ENCODE peak calls at places on chromosomes 5 and 9, in four cellular contexts. K is HepG2, L is K562, B is GM12878. C is an unnamed sample. For H4K20me1, the result is how much of the 10 kb centered on the place peaks cover.

GRCh38 chr5:35024911-35025510 is 22.7 kb downstream of the AGXT2 start:
- DNase-seq in K (no peak), L (no peak), B (no peak), C (no peak)

GRCh38 chr5:61055434-61056006 is 106.7 kb downstream of the SMIM15 start:
- DNase-seq in K (peak), L (peak), B (peak), C (peak)

GRCh38 chr5:157918811-157919742 is 60.1 kb upstream of the CLINT1 start:
- DNase-seq in K (no peak), L (no peak), B (no peak), C (peak)

GRCh38 chr5:166992874-166993722 is 1298.3 kb upstream of the WWC1 start:
- DNase-seq in K (no peak), L (no peak), B (no peak), C (no peak)

GRCh38 chr5:95238560-95239325 is 46.2 kb downstream of the MCTP1 start:
- DNase-seq in K (no peak), L (no peak), B (no peak), C (peak)

GRCh38 chr5:169631360-169631759 is 5.7 kb upstream of the DOCK2 start:
- DNase-seq in K (no peak), L (no peak), B (no peak), C (no peak)

GRCh38 chr5:29796018-29796417 is 1397.5 kb upstream of the CDH6 start:
- DNase-seq in K (no peak), L (peak), B (no peak), C (no peak)

GRCh38 chr5:124888622-124889521 is 142.4 kb upstream of the ZNF608 start:
- DNase-seq in K (no peak), L (no peak), B (no peak), C (peak)

GRCh38 chr9:134993416-134993815 is 75.7 kb upstream of the FCN1 start:
- DNase-seq in K (no peak), L (no peak), B (no peak), C (no peak)

GRCh38 chr9:96619109-96619435 is 571 bp downstream of the CDC14B start:
- DNase-seq in K (no peak), L (no peak), B (no peak), C (no peak)

GRCh38 chr9:134323741-134324358 is 2.4 kb upstream of the RXRA start:
- DNase-seq in K (peak), L (peak), B (no peak), C (no peak)

GRCh38 chr5:159419567-159419966 is 89.3 kb upstream of the IL12B start:
- DNase-seq in K (peak), L (peak), B (no peak), C (no peak)

GRCh38 chr9:127133739-127134167 is 11.3 kb upstream of the ANGPTL2 start:
- DNase-seq in K (no peak), L (no peak), B (no peak), C (no peak)

GRCh38 chr5:98769006-98769255 is 4.5 kb upstream of the RGMB start:
- DNase-seq in K (no peak), L (no peak), B (no peak), C (no peak)

GRCh38 chr5:6370580-6370979 is 7.8 kb downstream of the MED10 start:
- DNase-seq in K (no peak), L (no peak), B (no peak), C (no peak)

GRCh38 chr5:68460147-68460760 is 244.7 kb downstream of the PIK3R1 start:
- DNase-seq in K (peak), L (peak), B (no peak), C (peak)

GRCh38 chr5:38547257-38547656 is 9.2 kb downstream of the LIFR start:
- DNase-seq in K (no peak), L (no peak), B (no peak), C (no peak)
- TF ChIP-seq MYC in K (no peak), L (no peak), B (no peak), C (no peak)

DNA sequence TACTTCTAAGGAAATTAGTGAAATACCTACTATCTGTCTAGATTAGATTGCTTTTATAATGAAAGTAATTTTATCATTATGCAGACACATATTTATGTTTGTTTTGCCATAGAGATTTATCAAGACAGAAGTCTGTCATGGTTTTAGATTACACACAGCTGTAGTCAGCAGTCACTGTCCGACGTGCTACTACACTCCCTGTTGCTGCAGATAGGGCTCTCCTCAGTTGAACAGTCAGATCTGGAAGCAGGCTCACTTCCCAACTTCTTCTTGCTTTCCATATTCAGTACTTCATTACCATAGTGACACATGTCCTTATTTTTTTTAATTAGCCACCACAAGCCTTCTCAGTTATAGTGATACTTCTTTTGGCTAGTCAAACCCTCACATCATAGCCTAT is 329.9 kb upstream of the ITGA1 start:
- DNase-seq in K (no peak), L (no peak), B (no peak), C (no peak)
- TF ChIP-seq EZH2 in K (no peak), L (no peak), B (no peak), C (no peak)

DNA sequence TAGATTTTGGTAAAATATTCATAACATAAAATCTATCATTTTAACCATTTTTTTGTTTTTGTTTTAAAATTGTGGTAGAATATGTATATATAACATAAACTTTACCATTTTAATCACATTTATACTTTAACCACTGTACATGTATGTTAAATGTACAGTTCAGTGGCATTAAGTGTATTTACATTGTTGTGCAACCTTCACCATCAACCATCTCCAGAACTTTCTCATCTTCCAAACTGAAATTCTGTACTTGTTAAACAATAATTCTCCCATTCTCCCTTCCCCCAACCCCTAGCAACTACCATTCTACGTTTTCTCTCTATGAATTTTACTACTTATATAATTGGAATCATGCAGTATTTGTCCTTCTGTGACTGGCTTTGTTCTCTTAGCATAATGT is 11.6 kb downstream of the ANKHD1 start:
- DNase-seq in K (no peak), L (no peak), B (no peak), C (no peak)
- H4K20me1 ChIP-seq in K (half or more), L (under half), B (under half), C (under half)

DNA sequence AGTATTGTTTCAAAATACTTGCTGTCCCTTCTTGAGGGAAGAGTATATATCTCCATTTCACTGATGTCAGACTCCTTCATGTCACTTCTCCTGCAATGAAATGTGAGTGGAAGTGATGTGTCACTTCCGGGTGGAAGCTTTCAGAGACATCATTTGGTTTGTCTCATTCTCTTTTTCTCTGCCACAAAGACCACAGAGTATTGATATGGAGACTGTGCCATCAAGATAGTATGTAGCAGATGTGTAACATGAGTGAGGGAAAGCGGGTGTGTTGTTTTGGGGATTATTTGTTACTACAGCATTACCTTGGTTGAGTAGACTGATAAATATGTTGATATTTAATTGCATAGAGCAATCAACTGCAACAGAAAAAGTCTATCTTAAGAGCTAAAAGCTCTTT is 169.8 kb downstream of the FBXL7 start:
- DNase-seq in K (no peak), L (no peak), B (no peak), C (no peak)
- TF ChIP-seq MYC in K (no peak), L (no peak), B (no peak), C (no peak)

DNA sequence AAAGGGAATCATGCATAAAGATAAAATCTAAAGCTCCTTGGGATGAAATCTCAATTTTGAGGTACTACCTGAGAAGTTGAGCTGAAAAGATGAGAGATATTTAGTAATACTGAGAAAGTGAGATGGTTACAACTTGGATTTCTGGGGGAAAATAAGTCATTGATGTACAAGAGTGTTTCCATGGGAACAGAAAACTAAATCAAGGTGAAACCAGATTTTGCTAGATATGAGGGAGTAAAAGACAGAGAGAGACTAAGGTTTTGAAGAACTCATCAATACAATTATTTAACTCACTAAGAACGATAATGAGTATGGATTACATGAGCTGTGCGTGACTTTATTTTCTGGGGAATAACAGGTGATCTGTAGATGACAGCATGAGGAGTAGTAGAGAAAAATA is 10.2 kb upstream of the ST8SIA4 start:
- DNase-seq in K (no peak), L (no peak), B (no peak), C (no peak)
- TF ChIP-seq EZH2 in K (no peak), L (no peak), B (no peak), C (no peak)